ENCODE peak calls at places on chromosomes 16 and 17, in eight cellular contexts. J is cardiac fibroblast; S is iris pigment epithelial cell; T is stimulated activated CD4-positive, alpha-beta T cell treated with anti-CD3 and anti-CD28 coated beads, TNF-alpha, amount 100 ng/mL, for 48 hours; E is NCI-H2081; X is activated CD4-positive, alpha-beta T cell treated with anti-CD3 and anti-CD28 coated beads, Interleukin-2, amount 10 ng/mL, durations not matched to agents 7 days and 5 days; N is fibroblast of the aortic adventitia; H is T-helper 22 cell. A is an unnamed sample.

GRCh38 chr17:16814439-16814838 is 124.4 kb downstream of the CCDC144A start:
- DNase-seq in J (no peak), S (no peak), T (no peak), E (no peak), X (no peak), N (no peak), H (no peak), A (no peak)

GRCh38 chr16:64311241-64311640 is 810.6 kb downstream of the CDH11 start:
- DNase-seq in J (peak; percentile 28), S (peak; percentile 8), T (no peak), E (no peak), X (no peak), N (no peak), H (no peak), A (no peak)

GRCh38 chr17:71937914-71938313 is 182.9 kb upstream of the SOX9 start:
- DNase-seq in J (no peak), S (no peak), T (no peak), E (no peak), X (no peak), N (no peak), H (no peak), A (no peak)

GRCh38 chr17:70875729-70876344 is 706.5 kb downstream of the KCNJ2 start:
- DNase-seq in J (no peak), S (no peak), T (no peak), E (no peak), X (no peak), N (peak; percentile 22), H (no peak), A (no peak)

GRCh38 chr16:19245326-19245925 is 40.1 kb upstream of the CLEC19A start:
- DNase-seq in J (no peak), S (no peak), T (no peak), E (peak; percentile 82), X (no peak), N (no peak), H (no peak), A (no peak)

GRCh38 chr17:78528541-78528940 is 48.7 kb downstream of the DNAH17 start:
- DNase-seq in J (no peak), S (no peak), T (no peak), E (peak; percentile 73), X (no peak), N (no peak), H (no peak), A (no peak)

GRCh38 chr17:40550608-40551007 is 14.7 kb downstream of the CCR7 start:
- DNase-seq in J (peak; percentile 98), S (peak; percentile 72), T (no peak), E (no peak), X (no peak), N (peak; percentile 97), H (no peak), A (no peak)

GRCh38 chr16:48537275-48537674 is 72.7 kb downstream of the N4BP1 start:
- DNase-seq in J (no peak), S (no peak), T (no peak), E (no peak), X (no peak), N (no peak), H (no peak), A (no peak)

GRCh38 chr17:2755941-2756724 is 6.7 kb upstream of the CCDC92B start:
- DNase-seq in J (no peak), S (peak; percentile 16), T (no peak), E (no peak), X (no peak), N (no peak), H (no peak), A (no peak)

GRCh38 chr16:34801875-34802274 is 1342.5 kb downstream of the TP53TG3F start:
- DNase-seq in J (no peak), S (no peak), T (no peak), E (no peak), X (no peak), N (no peak), H (no peak), A (no peak)

GRCh38 chr16:53619247-53619646 is 84.4 kb downstream of the RPGRIP1L start:
- DNase-seq in J (no peak), S (no peak), T (no peak), E (no peak), X (no peak), N (no peak), H (no peak), A (no peak)

GRCh38 chr17:76032073-76032779 is 5.1 kb upstream of the EVPL start:
- DNase-seq in J (no peak), S (no peak), T (no peak), E (peak; percentile 88), X (no peak), N (no peak), H (no peak), A (no peak)

GRCh38 chr16:14492614-14493013 is 137.4 kb downstream of the PARN start:
- DNase-seq in J (no peak), S (no peak), T (no peak), E (no peak), X (no peak), N (no peak), H (no peak), A (no peak)

GRCh38 chr16:54316095-54316494 is 29.5 kb upstream of the IRX3 start:
- DNase-seq in J (no peak), S (no peak), T (no peak), E (no peak), X (no peak), N (no peak), H (no peak), A (no peak)

GRCh38 chr17:48549909-48550308 is 5.0 kb upstream of the HOXB2 start:
- DNase-seq in J (no peak), S (no peak), T (no peak), E (no peak), X (no peak), N (no peak), H (no peak), A (no peak)

GRCh38 chr17:8122391-8122922 is 1.4 kb downstream of the HES7 start:
- DNase-seq in J (peak; percentile 54), S (peak; percentile 47), T (no peak), E (no peak), X (no peak), N (peak; percentile 55), H (no peak), A (no peak)

A was measured in GM06990.